ENCODE peak calls at places on chromosomes 13 and 19, in five cellular contexts. One of them, this sample, is unnamed.

GRCh38 chr19:13507053-13507611 is 853 bp upstream of the CACNA1A start:
- DNase-seq in IMR-90: peak
- DNase-seq in dorsolateral prefrontal cortex: no peak
- DNase-seq in HL-60: no peak
- DNase-seq in esophagus muscularis mucosa: no peak
- DNase-seq in this sample: no peak

GRCh38 chr13:26460652-26461051 is 96.8 kb upstream of the WASF3 start:
- DNase-seq in IMR-90: peak
- DNase-seq in HL-60: no peak
- DNase-seq in esophagus muscularis mucosa: no peak
- DNase-seq in dorsolateral prefrontal cortex: no peak
- DNase-seq in this sample: no peak

GRCh38 chr13:108220042-108220441 is 1.9 kb downstream of the ABHD13 start:
- DNase-seq in dorsolateral prefrontal cortex: no peak
- DNase-seq in HL-60: no peak
- DNase-seq in IMR-90: no peak
- DNase-seq in esophagus muscularis mucosa: no peak
- DNase-seq in this sample: peak

GRCh38 chr19:38596057-38596981 is 21.4 kb downstream of the MAP4K1 start:
- DNase-seq in HL-60: no peak
- DNase-seq in IMR-90: no peak
- DNase-seq in esophagus muscularis mucosa: no peak
- DNase-seq in dorsolateral prefrontal cortex: no peak
- DNase-seq in this sample: peak

GRCh38 chr19:30667227-30667626 is 295.0 kb downstream of the ZNF536 start:
- DNase-seq in IMR-90: no peak
- DNase-seq in esophagus muscularis mucosa: no peak
- DNase-seq in dorsolateral prefrontal cortex: no peak
- DNase-seq in HL-60: no peak
- DNase-seq in this sample: no peak

GRCh38 chr13:20822406-20822805 is 48.6 kb upstream of the EEF1AKMT1 start:
- DNase-seq in dorsolateral prefrontal cortex: no peak
- DNase-seq in HL-60: no peak
- DNase-seq in IMR-90: no peak
- DNase-seq in esophagus muscularis mucosa: no peak
- DNase-seq in this sample: no peak

GRCh38 chr13:42973581-42973980 is 18.5 kb downstream of the EPSTI1 start:
- DNase-seq in esophagus muscularis mucosa: no peak
- DNase-seq in dorsolateral prefrontal cortex: no peak
- DNase-seq in HL-60: no peak
- DNase-seq in IMR-90: no peak
- DNase-seq in this sample: peak

GRCh38 chr13:87128006-87128405 is 543.2 kb upstream of the SLITRK5 start:
- DNase-seq in dorsolateral prefrontal cortex: no peak
- DNase-seq in esophagus muscularis mucosa: no peak
- DNase-seq in HL-60: no peak
- DNase-seq in IMR-90: peak
- DNase-seq in this sample: peak

GRCh38 chr13:25001807-25002206 is 94.1 kb upstream of the PABPC3 start:
- DNase-seq in IMR-90: no peak
- DNase-seq in HL-60: no peak
- DNase-seq in dorsolateral prefrontal cortex: no peak
- DNase-seq in esophagus muscularis mucosa: peak
- DNase-seq in this sample: no peak

GRCh38 chr19:48511800-48512503 is at the start of gene LMTK3:
- DNase-seq in IMR-90: peak
- DNase-seq in HL-60: no peak
- DNase-seq in esophagus muscularis mucosa: no peak
- DNase-seq in dorsolateral prefrontal cortex: peak
- DNase-seq in this sample: no peak

GRCh38 chr13:76226941-76227340 is 590.8 kb downstream of the LMO7 start:
- DNase-seq in IMR-90: peak
- DNase-seq in esophagus muscularis mucosa: no peak
- DNase-seq in HL-60: no peak
- DNase-seq in dorsolateral prefrontal cortex: no peak
- DNase-seq in this sample: no peak

GRCh38 chr19:45276284-45276687 is 25.2 kb downstream of the MARK4 start:
- DNase-seq in esophagus muscularis mucosa: no peak
- DNase-seq in HL-60: no peak
- DNase-seq in dorsolateral prefrontal cortex: no peak
- DNase-seq in IMR-90: peak
- DNase-seq in this sample: no peak

GRCh38 chr19:18940791-18941627 is at the start of gene HOMER3:
- DNase-seq in IMR-90: peak
- DNase-seq in dorsolateral prefrontal cortex: peak
- DNase-seq in esophagus muscularis mucosa: no peak
- DNase-seq in HL-60: no peak
- DNase-seq in this sample: peak

GRCh38 chr19:43765109-43765876 is 10.5 kb upstream of the SMG9 start:
- DNase-seq in IMR-90: peak
- DNase-seq in esophagus muscularis mucosa: no peak
- DNase-seq in HL-60: peak
- DNase-seq in dorsolateral prefrontal cortex: no peak
- DNase-seq in this sample: peak

GRCh38 chr13:79225487-79226232 is 180.4 kb downstream of the RBM26 start:
- DNase-seq in IMR-90: no peak
- DNase-seq in HL-60: no peak
- DNase-seq in dorsolateral prefrontal cortex: no peak
- DNase-seq in esophagus muscularis mucosa: no peak
- DNase-seq in this sample: peak

GRCh38 chr13:110507678-110508381 is 53.7 kb downstream of the RAB20 start:
- DNase-seq in dorsolateral prefrontal cortex: no peak
- DNase-seq in IMR-90: no peak
- DNase-seq in HL-60: no peak
- DNase-seq in esophagus muscularis mucosa: no peak
- DNase-seq in this sample: peak

GRCh38 chr13:82654851-82655517 is 1227.3 kb downstream of the SLITRK1 start:
- DNase-seq in dorsolateral prefrontal cortex: peak
- DNase-seq in esophagus muscularis mucosa: no peak
- DNase-seq in IMR-90: peak
- DNase-seq in HL-60: no peak
- DNase-seq in this sample: peak

GRCh38 chr13:37001921-37002250 is 1.3 kb downstream of the EXOSC8 start:
- DNase-seq in IMR-90: no peak
- DNase-seq in dorsolateral prefrontal cortex: no peak
- DNase-seq in esophagus muscularis mucosa: no peak
- DNase-seq in HL-60: no peak
- DNase-seq in this sample: no peak

GRCh38 chr13:28820099-28821051 is at the start of gene MTUS2:
- DNase-seq in HL-60: no peak
- DNase-seq in dorsolateral prefrontal cortex: no peak
- DNase-seq in IMR-90: no peak
- DNase-seq in esophagus muscularis mucosa: peak
- DNase-seq in this sample: peak

GRCh38 chr13:28819046-28819747 is 942 bp upstream of the MTUS2 start:
- DNase-seq in dorsolateral prefrontal cortex: no peak
- DNase-seq in HL-60: no peak
- DNase-seq in esophagus muscularis mucosa: peak
- DNase-seq in IMR-90: peak
- DNase-seq in this sample: peak

GRCh38 chr13:28822161-28822560 is 2.0 kb downstream of the MTUS2 start:
- DNase-seq in esophagus muscularis mucosa: no peak
- DNase-seq in IMR-90: no peak
- DNase-seq in HL-60: no peak
- DNase-seq in dorsolateral prefrontal cortex: no peak
- DNase-seq in this sample: no peak

GRCh38 chr13:28817204-28817603 is 2.9 kb upstream of the MTUS2 start:
- DNase-seq in IMR-90: no peak
- DNase-seq in HL-60: no peak
- DNase-seq in dorsolateral prefrontal cortex: no peak
- DNase-seq in esophagus muscularis mucosa: no peak
- DNase-seq in this sample: no peak

DNA sequence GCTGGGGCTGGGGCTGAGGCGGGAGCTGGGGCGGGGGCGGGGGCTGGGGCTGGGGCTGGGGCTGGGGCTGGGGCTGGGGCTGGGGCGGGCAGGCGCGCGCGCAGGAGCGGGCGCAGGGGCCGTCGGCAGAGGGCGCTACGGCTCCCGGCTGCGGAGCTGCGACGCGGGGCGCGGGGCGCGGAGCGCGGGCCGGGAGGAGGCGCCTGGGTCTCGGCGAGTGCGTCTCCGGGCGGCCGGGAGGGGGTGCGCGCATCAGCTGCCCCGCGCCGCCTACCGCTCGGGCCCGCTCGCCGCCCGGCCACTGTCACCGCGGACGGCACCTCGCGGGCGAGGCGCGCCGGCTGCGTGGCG is 416 bp upstream of the MTUS2 start:
- DNase-seq in esophagus muscularis mucosa: no peak
- DNase-seq in dorsolateral prefrontal cortex: no peak
- DNase-seq in HL-60: no peak
- DNase-seq in IMR-90: peak
- DNase-seq in this sample: peak
- TF ChIP-seq CTCF in esophagus muscularis mucosa: peak
- TF ChIP-seq CTCF in dorsolateral prefrontal cortex: peak
- TF ChIP-seq CTCF in HL-60: no peak
- TF ChIP-seq CTCF in IMR-90: peak
- TF ChIP-seq CTCF in this sample: no peak

GRCh38 chr19:16066611-16067104 is 9.6 kb upstream of the TPM4 start:
- DNase-seq in IMR-90: peak
- DNase-seq in esophagus muscularis mucosa: no peak
- DNase-seq in dorsolateral prefrontal cortex: no peak
- DNase-seq in HL-60: no peak
- DNase-seq in this sample: peak

GRCh38 chr19:16064209-16064889 is 11.9 kb upstream of the TPM4 start:
- DNase-seq in HL-60: no peak
- DNase-seq in IMR-90: no peak
- DNase-seq in dorsolateral prefrontal cortex: no peak
- DNase-seq in esophagus muscularis mucosa: no peak
- DNase-seq in this sample: no peak

GRCh38 chr19:16068696-16069259 is 7.5 kb upstream of the TPM4 start:
- DNase-seq in HL-60: no peak
- DNase-seq in esophagus muscularis mucosa: no peak
- DNase-seq in IMR-90: no peak
- DNase-seq in dorsolateral prefrontal cortex: no peak
- DNase-seq in this sample: no peak

GRCh38 chr19:16069813-16070365 is 6.4 kb upstream of the TPM4 start:
- DNase-seq in HL-60: no peak
- DNase-seq in dorsolateral prefrontal cortex: no peak
- DNase-seq in esophagus muscularis mucosa: no peak
- DNase-seq in IMR-90: no peak
- DNase-seq in this sample: peak

GRCh38 chr19:16067205-16067938 is 8.9 kb upstream of the TPM4 start:
- DNase-seq in HL-60: no peak
- DNase-seq in esophagus muscularis mucosa: no peak
- DNase-seq in dorsolateral prefrontal cortex: no peak
- DNase-seq in IMR-90: peak
- DNase-seq in this sample: peak
- H3K4me3 ChIP-seq in HL-60: no peak
- H3K4me3 ChIP-seq in esophagus muscularis mucosa: peak
- H3K4me3 ChIP-seq in dorsolateral prefrontal cortex: no peak
- H3K4me3 ChIP-seq in IMR-90: peak
- H3K4me3 ChIP-seq in this sample: peak

GRCh38 chr19:11260996-11261395 is 1.3 kb downstream of the DOCK6 start:
- DNase-seq in IMR-90: no peak
- DNase-seq in HL-60: no peak
- DNase-seq in esophagus muscularis mucosa: no peak
- DNase-seq in dorsolateral prefrontal cortex: no peak
- DNase-seq in this sample: no peak

GRCh38 chr19:11263726-11264125 is 1.4 kb upstream of the DOCK6 start:
- DNase-seq in HL-60: no peak
- DNase-seq in dorsolateral prefrontal cortex: no peak
- DNase-seq in IMR-90: no peak
- DNase-seq in esophagus muscularis mucosa: no peak
- DNase-seq in this sample: no peak

GRCh38 chr19:11264452-11265176 is 2.3 kb upstream of the DOCK6 start:
- DNase-seq in dorsolateral prefrontal cortex: no peak
- DNase-seq in HL-60: no peak
- DNase-seq in esophagus muscularis mucosa: no peak
- DNase-seq in IMR-90: no peak
- DNase-seq in this sample: peak

GRCh38 chr19:11261431-11261901 is 858 bp downstream of the DOCK6 start:
- DNase-seq in esophagus muscularis mucosa: no peak
- DNase-seq in dorsolateral prefrontal cortex: no peak
- DNase-seq in IMR-90: no peak
- DNase-seq in HL-60: no peak
- DNase-seq in this sample: no peak

GRCh38 chr19:11261902-11262839 is at the start of gene DOCK6:
- DNase-seq in HL-60: no peak
- DNase-seq in IMR-90: no peak
- DNase-seq in dorsolateral prefrontal cortex: no peak
- DNase-seq in esophagus muscularis mucosa: no peak
- DNase-seq in this sample: no peak
- TF ChIP-seq CTCF in HL-60: no peak
- TF ChIP-seq CTCF in IMR-90: peak
- TF ChIP-seq CTCF in dorsolateral prefrontal cortex: peak
- TF ChIP-seq CTCF in esophagus muscularis mucosa: peak
- TF ChIP-seq CTCF in this sample: peak

DNA sequence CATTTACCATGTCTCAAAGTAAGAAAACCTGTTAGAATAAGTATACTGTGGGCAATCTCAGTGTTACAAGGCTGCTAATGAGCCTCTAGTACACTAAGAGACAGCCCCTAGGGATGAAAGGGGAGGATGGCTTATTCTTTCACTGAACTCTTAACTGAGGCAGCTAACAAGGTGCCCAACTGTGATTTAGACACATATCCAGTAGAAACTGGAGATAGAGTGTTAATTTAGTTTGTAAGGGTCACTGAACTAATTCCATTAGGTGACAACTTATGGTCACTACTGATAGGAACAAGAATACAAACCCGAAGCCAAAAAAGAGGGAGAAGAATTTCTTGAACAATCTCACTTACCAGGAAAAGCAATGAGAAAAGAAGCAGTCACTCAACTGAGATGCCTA is 1010.6 kb downstream of the PCDH9 start:
- DNase-seq in IMR-90: no peak
- DNase-seq in esophagus muscularis mucosa: no peak
- DNase-seq in dorsolateral prefrontal cortex: no peak
- DNase-seq in HL-60: no peak
- DNase-seq in this sample: no peak
- H3K4me3 ChIP-seq in IMR-90: no peak
- H3K4me3 ChIP-seq in esophagus muscularis mucosa: no peak
- H3K4me3 ChIP-seq in dorsolateral prefrontal cortex: no peak
- H3K4me3 ChIP-seq in HL-60: no peak
- H3K4me3 ChIP-seq in this sample: no peak

GRCh38 chr13:66714795-66715194 is 515.3 kb downstream of the PCDH9 start:
- DNase-seq in esophagus muscularis mucosa: no peak
- DNase-seq in HL-60: no peak
- DNase-seq in IMR-90: no peak
- DNase-seq in dorsolateral prefrontal cortex: no peak
- DNase-seq in this sample: peak
- TF ChIP-seq CTCF in esophagus muscularis mucosa: no peak
- TF ChIP-seq CTCF in HL-60: no peak
- TF ChIP-seq CTCF in IMR-90: no peak
- TF ChIP-seq CTCF in dorsolateral prefrontal cortex: peak
- TF ChIP-seq CTCF in this sample: peak

GRCh38 chr19:21848706-21849105 is 12.7 kb upstream of the ZNF43 start:
- DNase-seq in esophagus muscularis mucosa: no peak
- DNase-seq in IMR-90: peak
- DNase-seq in dorsolateral prefrontal cortex: no peak
- DNase-seq in HL-60: no peak
- DNase-seq in this sample: peak
- H3K4me3 ChIP-seq in esophagus muscularis mucosa: no peak
- H3K4me3 ChIP-seq in IMR-90: no peak
- H3K4me3 ChIP-seq in dorsolateral prefrontal cortex: no peak
- H3K4me3 ChIP-seq in HL-60: no peak
- H3K4me3 ChIP-seq in this sample: no peak

GRCh38 chr13:62193919-62194318 is 778.3 kb upstream of the PCDH20 start:
- DNase-seq in HL-60: no peak
- DNase-seq in IMR-90: no peak
- DNase-seq in esophagus muscularis mucosa: no peak
- DNase-seq in dorsolateral prefrontal cortex: no peak
- DNase-seq in this sample: peak

GRCh38 chr13:62194371-62194770 is 778.7 kb upstream of the PCDH20 start:
- DNase-seq in IMR-90: no peak
- DNase-seq in HL-60: no peak
- DNase-seq in dorsolateral prefrontal cortex: no peak
- DNase-seq in esophagus muscularis mucosa: no peak
- DNase-seq in this sample: no peak
- TF ChIP-seq CTCF in IMR-90: no peak
- TF ChIP-seq CTCF in HL-60: no peak
- TF ChIP-seq CTCF in dorsolateral prefrontal cortex: no peak
- TF ChIP-seq CTCF in esophagus muscularis mucosa: no peak
- TF ChIP-seq CTCF in this sample: no peak